ENCODE peak calls at places on chromosome 22, in seven cellular contexts. One of them, this sample, is unnamed.

GRCh38 chr22:38873469-38874411 is 1.7 kb upstream of the CBX6 start:
- DNase-seq in fibroblast of the aortic adventitia: no peak
- DNase-seq in HFFc6: no peak
- DNase-seq in upper lobe of right lung: no peak
- DNase-seq in A549: no peak
- DNase-seq in lower lobe of right lung: no peak
- DNase-seq in stomach: peak
- DNase-seq in this sample: no peak

GRCh38 chr22:46861468-46861867 is 99.0 kb downstream of the TBC1D22A start:
- DNase-seq in lower lobe of right lung: no peak
- DNase-seq in A549: no peak
- DNase-seq in HFFc6: no peak
- DNase-seq in stomach: no peak
- DNase-seq in upper lobe of right lung: no peak
- DNase-seq in fibroblast of the aortic adventitia: no peak
- DNase-seq in this sample: no peak

GRCh38 chr22:41217553-41218157 is 12.5 kb downstream of the L3MBTL2 start:
- DNase-seq in stomach: peak
- DNase-seq in fibroblast of the aortic adventitia: peak
- DNase-seq in A549: no peak
- DNase-seq in HFFc6: peak
- DNase-seq in lower lobe of right lung: peak
- DNase-seq in upper lobe of right lung: peak
- DNase-seq in this sample: peak

GRCh38 chr22:38081636-38081940 is 2.4 kb downstream of the SLC16A8 start:
- DNase-seq in stomach: no peak
- DNase-seq in HFFc6: no peak
- DNase-seq in fibroblast of the aortic adventitia: no peak
- DNase-seq in lower lobe of right lung: peak
- DNase-seq in A549: no peak
- DNase-seq in upper lobe of right lung: no peak
- DNase-seq in this sample: no peak

GRCh38 chr22:49663823-49664222 is 163.8 kb downstream of the BRD1 start:
- DNase-seq in lower lobe of right lung: peak
- DNase-seq in upper lobe of right lung: peak
- DNase-seq in A549: no peak
- DNase-seq in stomach: no peak
- DNase-seq in fibroblast of the aortic adventitia: no peak
- DNase-seq in HFFc6: no peak
- DNase-seq in this sample: no peak

GRCh38 chr22:24973867-24974266 is 21.4 kb downstream of the KIAA1671 start:
- DNase-seq in lower lobe of right lung: no peak
- DNase-seq in A549: no peak
- DNase-seq in stomach: peak
- DNase-seq in fibroblast of the aortic adventitia: no peak
- DNase-seq in upper lobe of right lung: no peak
- DNase-seq in HFFc6: no peak
- DNase-seq in this sample: no peak

GRCh38 chr22:36332623-36333331 is 55.0 kb downstream of the MYH9 start:
- DNase-seq in lower lobe of right lung: peak
- DNase-seq in HFFc6: peak
- DNase-seq in stomach: peak
- DNase-seq in fibroblast of the aortic adventitia: peak
- DNase-seq in upper lobe of right lung: no peak
- DNase-seq in A549: peak
- DNase-seq in this sample: no peak

GRCh38 chr22:38826801-38827200 is 17.0 kb downstream of the NPTXR start:
- DNase-seq in upper lobe of right lung: no peak
- DNase-seq in stomach: no peak
- DNase-seq in A549: no peak
- DNase-seq in lower lobe of right lung: peak
- DNase-seq in fibroblast of the aortic adventitia: no peak
- DNase-seq in HFFc6: no peak
- DNase-seq in this sample: no peak

GRCh38 chr22:40036591-40037225 is 42.0 kb downstream of the FAM83F start:
- DNase-seq in A549: peak
- DNase-seq in stomach: peak
- DNase-seq in lower lobe of right lung: peak
- DNase-seq in upper lobe of right lung: peak
- DNase-seq in HFFc6: peak
- DNase-seq in fibroblast of the aortic adventitia: peak
- DNase-seq in this sample: peak

GRCh38 chr22:30426395-30427353 is 1.1 kb downstream of the MTFP1 start:
- DNase-seq in upper lobe of right lung: peak
- DNase-seq in fibroblast of the aortic adventitia: peak
- DNase-seq in stomach: peak
- DNase-seq in HFFc6: peak
- DNase-seq in lower lobe of right lung: peak
- DNase-seq in A549: peak
- DNase-seq in this sample: no peak

GRCh38 chr22:46791201-46791731 is 28.8 kb downstream of the TBC1D22A start:
- DNase-seq in fibroblast of the aortic adventitia: peak
- DNase-seq in upper lobe of right lung: no peak
- DNase-seq in lower lobe of right lung: no peak
- DNase-seq in HFFc6: peak
- DNase-seq in A549: no peak
- DNase-seq in stomach: peak
- DNase-seq in this sample: no peak

GRCh38 chr22:47190276-47190956 is 428.0 kb downstream of the TBC1D22A start:
- DNase-seq in stomach: peak
- DNase-seq in upper lobe of right lung: peak
- DNase-seq in fibroblast of the aortic adventitia: no peak
- DNase-seq in lower lobe of right lung: peak
- DNase-seq in HFFc6: no peak
- DNase-seq in A549: no peak
- DNase-seq in this sample: no peak

GRCh38 chr22:50701076-50701419 is 28.4 kb downstream of the SHANK3 start:
- DNase-seq in stomach: no peak
- DNase-seq in A549: no peak
- DNase-seq in upper lobe of right lung: no peak
- DNase-seq in fibroblast of the aortic adventitia: no peak
- DNase-seq in HFFc6: no peak
- DNase-seq in lower lobe of right lung: no peak
- DNase-seq in this sample: no peak

GRCh38 chr22:30908051-30908461 is 60.5 kb downstream of the MORC2 start:
- DNase-seq in upper lobe of right lung: peak
- DNase-seq in lower lobe of right lung: no peak
- DNase-seq in A549: no peak
- DNase-seq in fibroblast of the aortic adventitia: no peak
- DNase-seq in stomach: no peak
- DNase-seq in HFFc6: no peak
- DNase-seq in this sample: no peak

GRCh38 chr22:23533771-23534191 is 46.3 kb downstream of the IGLL1 start:
- DNase-seq in lower lobe of right lung: peak
- DNase-seq in HFFc6: no peak
- DNase-seq in stomach: no peak
- DNase-seq in upper lobe of right lung: peak
- DNase-seq in A549: peak
- DNase-seq in fibroblast of the aortic adventitia: no peak
- DNase-seq in this sample: no peak

GRCh38 chr22:33841281-33842005 is 78.8 kb downstream of the LARGE1 start:
- DNase-seq in lower lobe of right lung: no peak
- DNase-seq in HFFc6: no peak
- DNase-seq in stomach: no peak
- DNase-seq in upper lobe of right lung: no peak
- DNase-seq in fibroblast of the aortic adventitia: peak
- DNase-seq in A549: no peak
- DNase-seq in this sample: no peak

GRCh38 chr22:24432059-24432853 is 4.9 kb downstream of the ADORA2A start:
- DNase-seq in stomach: peak
- DNase-seq in lower lobe of right lung: no peak
- DNase-seq in A549: no peak
- DNase-seq in upper lobe of right lung: peak
- DNase-seq in fibroblast of the aortic adventitia: peak
- DNase-seq in HFFc6: no peak
- DNase-seq in this sample: no peak

GRCh38 chr22:28955817-28956216 is 72.4 kb downstream of the ZNRF3 start:
- DNase-seq in A549: no peak
- DNase-seq in fibroblast of the aortic adventitia: no peak
- DNase-seq in lower lobe of right lung: no peak
- DNase-seq in stomach: peak
- DNase-seq in upper lobe of right lung: no peak
- DNase-seq in HFFc6: no peak
- DNase-seq in this sample: no peak

GRCh38 chr22:36398602-36399472 is 11.1 kb upstream of the MYH9 start:
- DNase-seq in A549: no peak
- DNase-seq in lower lobe of right lung: no peak
- DNase-seq in upper lobe of right lung: no peak
- DNase-seq in stomach: no peak
- DNase-seq in fibroblast of the aortic adventitia: peak
- DNase-seq in HFFc6: peak
- DNase-seq in this sample: no peak

DNA sequence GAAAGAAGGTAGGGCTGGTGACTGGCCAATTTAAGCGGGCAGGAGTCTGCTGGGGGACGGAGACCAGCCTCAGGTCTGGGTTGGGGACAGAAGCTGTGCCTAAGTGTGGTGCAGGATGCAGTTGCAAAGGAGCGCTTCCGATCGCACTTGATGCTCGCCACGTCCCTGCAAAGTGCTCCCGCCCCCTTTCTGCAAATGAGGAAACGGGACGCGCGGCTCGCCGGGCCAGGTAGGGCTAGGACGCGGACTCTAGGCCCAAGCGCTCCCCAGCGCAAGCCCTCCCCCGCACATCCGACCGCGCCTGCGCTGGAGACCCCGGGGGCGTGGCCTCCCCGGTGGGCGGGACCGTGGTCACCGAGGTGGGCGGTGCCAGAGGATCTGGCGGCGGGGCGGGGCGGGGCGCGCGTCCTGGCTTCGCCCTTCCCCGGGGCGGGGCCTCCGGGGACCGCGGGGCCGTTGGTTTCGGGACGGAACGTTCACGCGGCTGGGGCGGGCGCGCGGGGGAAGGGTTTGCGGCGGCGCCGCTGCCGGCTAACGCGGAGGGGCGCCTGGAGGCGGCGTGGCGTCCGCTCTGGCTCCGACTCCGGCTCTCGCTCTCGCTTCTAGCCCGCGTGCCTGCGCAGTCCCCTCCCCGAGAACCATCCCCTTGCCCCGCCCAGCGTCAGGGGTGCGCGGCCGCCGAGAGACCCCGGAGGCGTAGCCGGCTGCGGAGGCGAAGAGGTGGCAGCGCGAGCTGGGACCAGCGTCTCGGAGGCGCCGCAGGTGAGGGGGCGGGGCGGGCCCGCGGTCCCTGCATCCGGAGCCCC is at the start of gene FAM118A:
- DNase-seq in fibroblast of the aortic adventitia: peak
- DNase-seq in HFFc6: peak
- DNase-seq in stomach: peak
- DNase-seq in lower lobe of right lung: peak
- DNase-seq in A549: peak
- DNase-seq in upper lobe of right lung: peak
- DNase-seq in this sample: peak
- TF ChIP-seq CTCF in fibroblast of the aortic adventitia: no peak
- TF ChIP-seq CTCF in HFFc6: no peak
- TF ChIP-seq CTCF in stomach: no peak
- TF ChIP-seq CTCF in lower lobe of right lung: peak
- TF ChIP-seq CTCF in A549: no peak
- TF ChIP-seq CTCF in upper lobe of right lung: peak
- TF ChIP-seq CTCF in this sample: no peak

DNA sequence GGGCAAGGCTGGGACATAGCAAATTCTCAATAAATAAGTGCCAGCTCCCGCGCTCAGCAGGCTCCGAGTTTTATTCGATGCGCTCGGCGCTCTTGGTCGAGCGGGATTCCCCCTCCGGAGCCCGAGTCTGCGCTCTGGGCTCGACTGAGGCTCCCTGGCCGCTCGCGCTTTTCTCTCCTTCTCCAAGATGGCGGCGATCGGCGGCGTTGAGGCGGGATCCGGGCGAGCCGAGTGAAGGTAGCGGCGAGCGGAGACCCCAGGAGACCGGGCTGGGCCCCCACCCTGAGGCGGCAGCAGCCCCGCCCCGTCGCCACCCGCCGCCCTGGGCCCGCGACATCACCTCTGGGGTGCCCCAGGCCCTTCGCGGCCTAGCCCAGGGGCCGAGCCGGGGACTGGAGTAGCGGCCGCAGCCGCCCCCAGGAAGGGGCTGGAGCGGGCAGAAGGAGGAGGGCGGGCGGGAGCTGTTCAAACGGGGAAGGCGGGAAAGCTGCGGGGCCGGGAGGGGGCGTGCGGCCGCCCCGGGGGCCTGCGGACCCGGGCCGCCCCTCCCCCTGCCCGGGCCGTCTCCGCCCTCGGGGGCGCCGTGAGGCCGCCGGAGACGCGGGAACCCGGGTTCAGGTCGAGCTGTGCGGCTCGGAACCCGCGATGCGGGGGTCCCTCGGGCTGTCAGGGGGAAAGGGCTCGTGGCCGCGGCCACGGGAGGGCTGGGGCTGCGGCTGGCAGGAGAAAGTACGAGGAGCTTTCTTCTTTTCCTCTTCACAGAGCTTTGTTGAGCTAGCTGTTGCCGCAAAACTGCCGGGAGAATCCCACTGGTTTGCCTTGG is at the start of gene HMGXB4:
- DNase-seq in HFFc6: peak
- DNase-seq in A549: peak
- DNase-seq in upper lobe of right lung: peak
- DNase-seq in stomach: peak
- DNase-seq in fibroblast of the aortic adventitia: peak
- DNase-seq in lower lobe of right lung: peak
- DNase-seq in this sample: peak
- TF ChIP-seq CTCF in HFFc6: peak
- TF ChIP-seq CTCF in A549: no peak
- TF ChIP-seq CTCF in upper lobe of right lung: peak
- TF ChIP-seq CTCF in stomach: no peak
- TF ChIP-seq CTCF in fibroblast of the aortic adventitia: no peak
- TF ChIP-seq CTCF in lower lobe of right lung: no peak
- TF ChIP-seq CTCF in this sample: no peak

GRCh38 chr22:44328326-44328725 is 15.6 kb upstream of the SHISAL1 start:
- DNase-seq in HFFc6: no peak
- DNase-seq in fibroblast of the aortic adventitia: no peak
- DNase-seq in lower lobe of right lung: peak
- DNase-seq in upper lobe of right lung: peak
- DNase-seq in stomach: no peak
- DNase-seq in A549: no peak
- DNase-seq in this sample: no peak

GRCh38 chr22:44328762-44329161 is 16.0 kb upstream of the SHISAL1 start:
- DNase-seq in lower lobe of right lung: no peak
- DNase-seq in upper lobe of right lung: no peak
- DNase-seq in stomach: no peak
- DNase-seq in HFFc6: no peak
- DNase-seq in A549: no peak
- DNase-seq in fibroblast of the aortic adventitia: no peak
- DNase-seq in this sample: no peak

GRCh38 chr22:44330727-44331660 is 18.2 kb upstream of the SHISAL1 start:
- DNase-seq in stomach: no peak
- DNase-seq in lower lobe of right lung: no peak
- DNase-seq in HFFc6: no peak
- DNase-seq in upper lobe of right lung: no peak
- DNase-seq in fibroblast of the aortic adventitia: no peak
- DNase-seq in A549: no peak
- DNase-seq in this sample: no peak

GRCh38 chr22:44330188-44330726 is 17.5 kb upstream of the SHISAL1 start:
- DNase-seq in stomach: no peak
- DNase-seq in lower lobe of right lung: no peak
- DNase-seq in HFFc6: no peak
- DNase-seq in upper lobe of right lung: no peak
- DNase-seq in A549: no peak
- DNase-seq in fibroblast of the aortic adventitia: no peak
- DNase-seq in this sample: no peak

GRCh38 chr22:44329179-44329796 is 16.5 kb upstream of the SHISAL1 start:
- DNase-seq in fibroblast of the aortic adventitia: no peak
- DNase-seq in lower lobe of right lung: no peak
- DNase-seq in upper lobe of right lung: no peak
- DNase-seq in HFFc6: no peak
- DNase-seq in A549: no peak
- DNase-seq in stomach: no peak
- DNase-seq in this sample: no peak
- TF ChIP-seq CTCF in fibroblast of the aortic adventitia: peak
- TF ChIP-seq CTCF in lower lobe of right lung: no peak
- TF ChIP-seq CTCF in upper lobe of right lung: no peak
- TF ChIP-seq CTCF in HFFc6: no peak
- TF ChIP-seq CTCF in A549: no peak
- TF ChIP-seq CTCF in stomach: no peak
- TF ChIP-seq CTCF in this sample: peak

GRCh38 chr22:32823024-32823730 is 21.7 kb downstream of the TIMP3 start:
- DNase-seq in stomach: peak
- DNase-seq in fibroblast of the aortic adventitia: peak
- DNase-seq in HFFc6: no peak
- DNase-seq in upper lobe of right lung: no peak
- DNase-seq in lower lobe of right lung: no peak
- DNase-seq in A549: peak
- DNase-seq in this sample: no peak
- TF ChIP-seq CTCF in stomach: no peak
- TF ChIP-seq CTCF in fibroblast of the aortic adventitia: peak
- TF ChIP-seq CTCF in HFFc6: peak
- TF ChIP-seq CTCF in upper lobe of right lung: peak
- TF ChIP-seq CTCF in lower lobe of right lung: peak
- TF ChIP-seq CTCF in A549: peak
- TF ChIP-seq CTCF in this sample: peak

This sample was measured in AG04450.